ENCODE peak calls at places on chromosomes 11 and 22, in seven cellular contexts. D is NCI-H1436, A is posterior vena cava, S is stomach, W is AG09309, U is aorta, T is heart right ventricle. Y is an unnamed sample.

GRCh38 chr22:25137577-25138525 is 61.8 kb upstream of the CRYBB3 start:
- DNase-seq in D (no peak), A (no peak), S (peak; percentile 71), W (no peak), U (no peak), T (no peak), Y (no peak)

GRCh38 chr11:118892964-118893363 is 9.3 kb downstream of the CXCR5 start:
- DNase-seq in D (no peak), A (no peak), S (no peak), W (no peak), U (no peak), T (no peak), Y (no peak)

GRCh38 chr22:38657248-38657909 is 941 bp downstream of the CBY1 start:
- DNase-seq in D (no peak), A (no peak), S (no peak), W (no peak), U (no peak), T (no peak), Y (no peak)

GRCh38 chr11:134538793-134539192 is 126.8 kb upstream of the B3GAT1 start:
- DNase-seq in D (no peak), A (no peak), S (no peak), W (no peak), U (peak; percentile 59), T (no peak), Y (no peak)

GRCh38 chr22:49007013-49007653 is 820.5 kb downstream of the BRD1 start:
- DNase-seq in D (no peak), A (peak; percentile 50), S (peak; percentile 17), W (no peak), U (peak; percentile 69), T (no peak), Y (no peak)

GRCh38 chr11:17014774-17015638 is 792 bp upstream of the PLEKHA7 start:
- DNase-seq in D (peak; percentile 32), A (no peak), S (peak; percentile 66), W (no peak), U (no peak), T (no peak), Y (no peak)

GRCh38 chr22:25350551-25350971 is 131.1 kb downstream of the CRYBB2 start:
- DNase-seq in D (no peak), A (peak; percentile 40), S (peak; percentile 16), W (no peak), U (peak; percentile 59), T (no peak), Y (peak; percentile 79)

GRCh38 chr11:102986815-102987214 is 31.3 kb upstream of the MMP13 start:
- DNase-seq in D (no peak), A (no peak), S (no peak), W (no peak), U (no peak), T (no peak), Y (no peak)

GRCh38 chr11:65780770-65781151 is at the start of gene AP5B1:
- DNase-seq in D (peak; percentile 44), A (peak; percentile 83), S (peak; percentile 78), W (no peak), U (peak; percentile 90), T (peak; percentile 29), Y (peak; percentile 94)

GRCh38 chr22:23233746-23234408 is 53.6 kb downstream of the BCR start:
- DNase-seq in D (no peak), A (no peak), S (no peak), W (no peak), U (peak; percentile 87), T (peak; percentile 50), Y (no peak)

GRCh38 chr11:129937592-129938238 is 42.3 kb upstream of the NFRKB start:
- DNase-seq in D (no peak), A (no peak), S (no peak), W (no peak), U (no peak), T (no peak), Y (no peak)

GRCh38 chr22:38403806-38404205 is 51.2 kb downstream of the KCNJ4 start:
- DNase-seq in D (no peak), A (peak; percentile 50), S (no peak), W (no peak), U (no peak), T (no peak), Y (no peak)

GRCh38 chr11:36751251-36751839 is 153.3 kb upstream of the RAG2 start:
- DNase-seq in D (no peak), A (no peak), S (no peak), W (no peak), U (no peak), T (no peak), Y (no peak)

GRCh38 chr22:43126506-43127165 is 16.1 kb downstream of the BIK start:
- DNase-seq in D (no peak), A (no peak), S (peak; percentile 57), W (peak; percentile 11), U (no peak), T (no peak), Y (no peak)

GRCh38 chr11:57210731-57211335 is 26.2 kb downstream of the APLNR start:
- DNase-seq in D (no peak), A (no peak), S (no peak), W (no peak), U (no peak), T (no peak), Y (no peak)

GRCh38 chr11:96086111-96086510 is 162.2 kb upstream of the MTMR2 start:
- DNase-seq in D (no peak), A (no peak), S (no peak), W (no peak), U (no peak), T (no peak), Y (no peak)